ENCODE peak calls at places on chromosomes 16 and 17, in five cellular contexts. One of them, this sample, is unnamed.

GRCh38 chr17:48491527-48492273 is 39.1 kb downstream of the HOXB1 start:
- DNase-seq in sigmoid colon: no peak
- DNase-seq in transverse colon: no peak
- DNase-seq in K562: peak; percentile 88
- DNase-seq in esophagus squamous epithelium: no peak
- DNase-seq in this sample: no peak

GRCh38 chr17:45294506-45294905 is 22.3 kb downstream of the MAP3K14 start:
- DNase-seq in sigmoid colon: no peak
- DNase-seq in transverse colon: no peak
- DNase-seq in K562: no peak
- DNase-seq in esophagus squamous epithelium: no peak
- DNase-seq in this sample: no peak

GRCh38 chr17:50047488-50048126 is 8.3 kb upstream of the ITGA3 start:
- DNase-seq in sigmoid colon: no peak
- DNase-seq in transverse colon: no peak
- DNase-seq in K562: no peak
- DNase-seq in esophagus squamous epithelium: no peak
- DNase-seq in this sample: peak; percentile 87

GRCh38 chr17:57215317-57215716 is 41.0 kb upstream of the MSI2 start:
- DNase-seq in sigmoid colon: no peak
- DNase-seq in transverse colon: no peak
- DNase-seq in K562: peak; percentile 22
- DNase-seq in esophagus squamous epithelium: no peak
- DNase-seq in this sample: peak; percentile 33

GRCh38 chr16:351804-352520 is 561 bp downstream of the AXIN1 start:
- DNase-seq in sigmoid colon: no peak
- DNase-seq in transverse colon: peak; percentile 46
- DNase-seq in K562: no peak
- DNase-seq in esophagus squamous epithelium: no peak
- DNase-seq in this sample: no peak

GRCh38 chr16:82061861-82062525 is 26.9 kb downstream of the HSD17B2 start:
- DNase-seq in sigmoid colon: no peak
- DNase-seq in transverse colon: no peak
- DNase-seq in K562: peak; percentile 53
- DNase-seq in esophagus squamous epithelium: no peak
- DNase-seq in this sample: no peak

GRCh38 chr16:29304251-29304900 is 102.1 kb downstream of the NPIPB11 start:
- DNase-seq in sigmoid colon: peak; percentile 48
- DNase-seq in transverse colon: no peak
- DNase-seq in K562: no peak
- DNase-seq in esophagus squamous epithelium: no peak
- DNase-seq in this sample: no peak

GRCh38 chr16:51144203-51144602 is 6.9 kb downstream of the SALL1 start:
- DNase-seq in sigmoid colon: no peak
- DNase-seq in transverse colon: no peak
- DNase-seq in K562: no peak
- DNase-seq in esophagus squamous epithelium: no peak
- DNase-seq in this sample: no peak

GRCh38 chr17:66715745-66716156 is 119.2 kb upstream of the CACNG5 start:
- DNase-seq in sigmoid colon: no peak
- DNase-seq in transverse colon: no peak
- DNase-seq in K562: peak; percentile 56
- DNase-seq in esophagus squamous epithelium: no peak
- DNase-seq in this sample: peak; percentile 80

GRCh38 chr17:39143552-39144093 is 7.8 kb downstream of the PLXDC1 start:
- DNase-seq in sigmoid colon: peak; percentile 87
- DNase-seq in transverse colon: no peak
- DNase-seq in K562: no peak
- DNase-seq in esophagus squamous epithelium: no peak
- DNase-seq in this sample: no peak

GRCh38 chr16:29907973-29908372 is 7.7 kb downstream of the ASPHD1 start:
- DNase-seq in sigmoid colon: no peak
- DNase-seq in transverse colon: no peak
- DNase-seq in K562: no peak
- DNase-seq in esophagus squamous epithelium: no peak
- DNase-seq in this sample: no peak

GRCh38 chr17:74119960-74120359 is 83.5 kb upstream of the RPL38 start:
- DNase-seq in sigmoid colon: no peak
- DNase-seq in transverse colon: no peak
- DNase-seq in K562: no peak
- DNase-seq in esophagus squamous epithelium: no peak
- DNase-seq in this sample: no peak

GRCh38 chr16:1293921-1294656 is 15.3 kb upstream of the UBE2I start:
- DNase-seq in sigmoid colon: no peak
- DNase-seq in transverse colon: no peak
- DNase-seq in K562: peak; percentile 57
- DNase-seq in esophagus squamous epithelium: no peak
- DNase-seq in this sample: no peak

GRCh38 chr16:71830359-71830758 is 15.4 kb upstream of the ATXN1L start:
- DNase-seq in sigmoid colon: no peak
- DNase-seq in transverse colon: no peak
- DNase-seq in K562: no peak
- DNase-seq in esophagus squamous epithelium: no peak
- DNase-seq in this sample: no peak

GRCh38 chr17:9361572-9361955 is 214.1 kb downstream of the STX8 start:
- DNase-seq in sigmoid colon: no peak
- DNase-seq in transverse colon: no peak
- DNase-seq in K562: no peak
- DNase-seq in esophagus squamous epithelium: no peak
- DNase-seq in this sample: no peak

GRCh38 chr17:72116692-72117469 is 3.9 kb upstream of the SOX9 start:
- DNase-seq in sigmoid colon: no peak
- DNase-seq in transverse colon: peak; percentile 30
- DNase-seq in K562: no peak
- DNase-seq in esophagus squamous epithelium: no peak
- DNase-seq in this sample: no peak

GRCh38 chr17:70523407-70523806 is 354.1 kb downstream of the KCNJ2 start:
- DNase-seq in sigmoid colon: no peak
- DNase-seq in transverse colon: no peak
- DNase-seq in K562: no peak
- DNase-seq in esophagus squamous epithelium: no peak
- DNase-seq in this sample: no peak

GRCh38 chr17:78383725-78384471 is 5.4 kb downstream of the PGS1 start:
- DNase-seq in sigmoid colon: peak; percentile 93
- DNase-seq in transverse colon: peak; percentile 67
- DNase-seq in K562: no peak
- DNase-seq in esophagus squamous epithelium: peak; percentile 65
- DNase-seq in this sample: peak; percentile 80

GRCh38 chr16:84048306-84048705 is 5.7 kb upstream of the SLC38A8 start:
- DNase-seq in sigmoid colon: peak; percentile 40
- DNase-seq in transverse colon: no peak
- DNase-seq in K562: peak; percentile 33
- DNase-seq in esophagus squamous epithelium: no peak
- DNase-seq in this sample: no peak

GRCh38 chr16:1639840-1640239 is 27.7 kb downstream of the CRAMP1 start:
- DNase-seq in sigmoid colon: no peak
- DNase-seq in transverse colon: no peak
- DNase-seq in K562: no peak
- DNase-seq in esophagus squamous epithelium: no peak
- DNase-seq in this sample: no peak

GRCh38 chr17:40530988-40531971 is 29.9 kb upstream of the TNS4 start:
- DNase-seq in sigmoid colon: peak; percentile 44
- DNase-seq in transverse colon: no peak
- DNase-seq in K562: no peak
- DNase-seq in esophagus squamous epithelium: no peak
- DNase-seq in this sample: no peak

GRCh38 chr17:76239538-76240274 is 587 bp downstream of the RNF157 start:
- DNase-seq in sigmoid colon: peak; percentile 53
- DNase-seq in transverse colon: no peak
- DNase-seq in K562: peak; percentile 48
- DNase-seq in esophagus squamous epithelium: no peak
- DNase-seq in this sample: no peak

GRCh38 chr17:76241776-76242175 is 1.5 kb upstream of the RNF157 start:
- DNase-seq in sigmoid colon: peak; percentile 32
- DNase-seq in transverse colon: no peak
- DNase-seq in K562: no peak
- DNase-seq in esophagus squamous epithelium: no peak
- DNase-seq in this sample: no peak

GRCh38 chr17:76241205-76241539 is 879 bp upstream of the RNF157 start:
- DNase-seq in sigmoid colon: peak; percentile 82
- DNase-seq in transverse colon: peak; percentile 41
- DNase-seq in K562: no peak
- DNase-seq in esophagus squamous epithelium: no peak
- DNase-seq in this sample: no peak

GRCh38 chr17:76238847-76239537 is 1.3 kb downstream of the RNF157 start:
- DNase-seq in sigmoid colon: no peak
- DNase-seq in transverse colon: no peak
- DNase-seq in K562: no peak
- DNase-seq in esophagus squamous epithelium: no peak
- DNase-seq in this sample: no peak

GRCh38 chr17:76240461-76241204 is at the start of gene RNF157:
- DNase-seq in sigmoid colon: peak; percentile 80
- DNase-seq in transverse colon: peak; percentile 77
- DNase-seq in K562: peak; percentile 78
- DNase-seq in esophagus squamous epithelium: no peak
- DNase-seq in this sample: peak; percentile 74
- TF ChIP-seq POLR2A in sigmoid colon: no peak
- TF ChIP-seq POLR2A in transverse colon: peak; percentile 49
- TF ChIP-seq POLR2A in K562: peak; percentile 79
- TF ChIP-seq POLR2A in esophagus squamous epithelium: no peak
- TF ChIP-seq POLR2A in this sample: no peak

GRCh38 chr17:36183001-36183810 is 6.8 kb upstream of the TBC1D3B start:
- DNase-seq in sigmoid colon: peak; percentile 79
- DNase-seq in transverse colon: peak; percentile 68
- DNase-seq in K562: peak; percentile 33
- DNase-seq in esophagus squamous epithelium: no peak
- DNase-seq in this sample: peak; percentile 27
- TF ChIP-seq POLR2A in sigmoid colon: no peak
- TF ChIP-seq POLR2A in transverse colon: peak; percentile 73
- TF ChIP-seq POLR2A in K562: no peak
- TF ChIP-seq POLR2A in esophagus squamous epithelium: no peak
- TF ChIP-seq POLR2A in this sample: peak; percentile 31

GRCh38 chr16:89565506-89566372 is 5.3 kb downstream of the RPL13 start:
- DNase-seq in sigmoid colon: no peak
- DNase-seq in transverse colon: peak; percentile 66
- DNase-seq in K562: peak; percentile 81
- DNase-seq in esophagus squamous epithelium: no peak
- DNase-seq in this sample: no peak
- TF ChIP-seq POLR2A in sigmoid colon: no peak
- TF ChIP-seq POLR2A in transverse colon: peak; percentile 53
- TF ChIP-seq POLR2A in K562: peak; percentile 44
- TF ChIP-seq POLR2A in esophagus squamous epithelium: no peak
- TF ChIP-seq POLR2A in this sample: peak; percentile 18

GRCh38 chr17:81129711-81130367 is 35.5 kb upstream of the PVALEF start:
- DNase-seq in sigmoid colon: no peak
- DNase-seq in transverse colon: no peak
- DNase-seq in K562: no peak
- DNase-seq in esophagus squamous epithelium: no peak
- DNase-seq in this sample: no peak
- TF ChIP-seq POLR2A in sigmoid colon: no peak
- TF ChIP-seq POLR2A in transverse colon: no peak
- TF ChIP-seq POLR2A in K562: no peak
- TF ChIP-seq POLR2A in esophagus squamous epithelium: no peak
- TF ChIP-seq POLR2A in this sample: no peak

GRCh38 chr17:7363311-7363710 is 8.4 kb downstream of the TMEM95 start:
- DNase-seq in sigmoid colon: no peak
- DNase-seq in transverse colon: no peak
- DNase-seq in K562: no peak
- DNase-seq in esophagus squamous epithelium: no peak
- DNase-seq in this sample: peak; percentile 68

GRCh38 chr17:7370853-7371252 is 10.0 kb upstream of the TNK1 start:
- DNase-seq in sigmoid colon: no peak
- DNase-seq in transverse colon: no peak
- DNase-seq in K562: no peak
- DNase-seq in esophagus squamous epithelium: no peak
- DNase-seq in this sample: no peak

GRCh38 chr17:7367083-7367482 is 12.1 kb downstream of the TMEM95 start:
- DNase-seq in sigmoid colon: no peak
- DNase-seq in transverse colon: no peak
- DNase-seq in K562: no peak
- DNase-seq in esophagus squamous epithelium: no peak
- DNase-seq in this sample: no peak

DNA sequence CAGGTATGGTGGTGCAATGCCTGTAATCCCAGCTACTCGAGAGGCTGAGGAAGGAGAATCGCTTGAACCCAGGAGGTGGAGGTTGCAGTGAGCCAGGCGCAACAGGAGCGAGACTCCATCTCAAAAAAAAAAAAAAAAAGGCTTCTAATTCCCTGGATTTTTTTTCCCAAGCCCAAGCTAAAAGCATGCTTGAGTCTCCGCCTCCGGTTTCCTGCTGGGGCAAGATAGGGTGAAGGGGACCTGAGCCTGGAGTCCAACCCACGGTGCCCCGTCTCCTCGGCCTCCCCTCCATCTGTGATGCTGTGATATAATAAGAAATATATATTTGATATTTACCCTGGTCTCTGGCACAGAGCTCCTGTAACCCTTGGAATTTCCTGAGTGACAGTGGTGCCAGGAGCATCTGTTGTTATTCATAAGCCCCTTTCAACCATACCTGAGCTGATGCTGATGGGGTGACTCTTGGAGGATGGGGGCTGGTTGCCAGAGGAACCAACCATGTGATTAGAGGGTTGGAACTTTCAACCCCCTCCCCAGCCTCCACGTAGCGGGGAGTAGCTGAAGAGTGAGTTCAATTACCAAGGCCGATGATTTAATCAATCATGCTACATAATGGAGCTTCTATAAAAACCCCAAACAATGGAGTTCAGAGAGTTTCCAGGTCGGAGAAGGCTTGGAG is 12.8 kb upstream of the TNK1 start:
- DNase-seq in sigmoid colon: no peak
- DNase-seq in transverse colon: no peak
- DNase-seq in K562: no peak
- DNase-seq in esophagus squamous epithelium: no peak
- DNase-seq in this sample: no peak
- TF ChIP-seq POLR2A in sigmoid colon: no peak
- TF ChIP-seq POLR2A in transverse colon: no peak
- TF ChIP-seq POLR2A in K562: no peak
- TF ChIP-seq POLR2A in esophagus squamous epithelium: no peak
- TF ChIP-seq POLR2A in this sample: no peak

DNA sequence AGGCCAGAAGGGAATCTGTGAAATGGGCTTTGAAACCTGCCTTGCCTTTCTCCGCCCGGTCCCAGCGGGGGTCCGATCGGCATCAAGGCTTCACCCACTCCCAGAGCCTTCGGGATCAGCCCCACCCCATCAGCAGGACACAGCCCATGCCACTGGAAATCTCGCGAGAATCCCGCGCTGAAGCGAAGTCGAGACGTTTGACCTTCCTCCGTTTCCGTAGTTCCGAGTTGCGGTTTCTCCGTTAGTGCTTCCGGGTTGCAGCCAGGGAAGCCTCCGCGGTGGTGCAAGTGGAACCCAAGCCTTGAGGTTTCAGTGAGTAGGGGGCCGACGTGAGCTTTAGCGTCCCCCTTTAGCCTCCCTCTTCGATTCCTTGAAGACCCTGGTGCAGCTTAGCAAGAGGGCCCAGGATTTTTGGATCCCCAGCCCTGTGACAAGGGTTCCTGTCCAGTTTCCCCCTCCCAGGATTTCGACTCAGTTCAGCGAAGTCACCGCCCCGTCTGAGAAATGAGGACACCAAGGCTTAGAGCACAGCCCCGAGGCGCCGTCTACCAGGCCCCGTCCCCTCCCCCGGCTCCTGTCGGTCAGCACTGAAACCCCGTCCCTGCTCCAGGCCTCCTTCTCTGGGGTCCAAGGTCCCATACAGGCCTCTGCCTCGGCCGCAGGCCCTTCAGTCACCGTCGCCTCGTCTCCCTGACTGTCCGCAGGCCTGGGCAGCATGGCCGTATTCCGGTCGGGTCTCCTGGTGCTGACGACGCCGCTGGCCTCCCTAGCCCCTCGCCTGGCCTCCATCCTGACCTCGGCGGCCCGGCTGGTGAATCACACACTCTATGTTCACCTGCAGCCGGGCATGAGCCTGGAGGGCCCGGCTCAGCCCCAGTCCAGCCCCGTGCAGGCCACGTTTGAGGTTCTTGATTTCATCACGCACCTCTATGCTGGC is at the start of gene COASY:
- DNase-seq in sigmoid colon: peak; percentile 99
- DNase-seq in transverse colon: peak; percentile 98
- DNase-seq in K562: peak; percentile 99
- DNase-seq in esophagus squamous epithelium: peak; percentile 52
- DNase-seq in this sample: peak; percentile 97
- TF ChIP-seq POLR2A in sigmoid colon: peak; percentile 45
- TF ChIP-seq POLR2A in transverse colon: peak; percentile 79
- TF ChIP-seq POLR2A in K562: peak; percentile 85
- TF ChIP-seq POLR2A in esophagus squamous epithelium: peak; percentile 14
- TF ChIP-seq POLR2A in this sample: peak; percentile 67

This sample was measured in H54.